ENCODE peak calls at places on chromosomes 6 and 20, in six cellular contexts. One of them, this sample, is unnamed.

GRCh38 chr6:13907614-13908215 is 17.0 kb upstream of the RNF182 start:
- DNase-seq in endothelial cell: no peak
- DNase-seq in CD4-positive, alpha-beta T cell: no peak
- DNase-seq in mesothelial cell of epicardium: no peak
- DNase-seq in adrenal gland: no peak
- DNase-seq in type B pancreatic cell: no peak
- DNase-seq in this sample: no peak

GRCh38 chr6:136967874-136968752 is 46.0 kb downstream of the SLC35D3 start:
- DNase-seq in endothelial cell: peak; percentile 72
- DNase-seq in CD4-positive, alpha-beta T cell: peak; percentile 46
- DNase-seq in mesothelial cell of epicardium: peak; percentile 65
- DNase-seq in adrenal gland: peak; percentile 80
- DNase-seq in type B pancreatic cell: no peak
- DNase-seq in this sample: peak; percentile 51

GRCh38 chr6:2656460-2657064 is 94.2 kb downstream of the MYLK4 start:
- DNase-seq in endothelial cell: no peak
- DNase-seq in CD4-positive, alpha-beta T cell: no peak
- DNase-seq in mesothelial cell of epicardium: no peak
- DNase-seq in adrenal gland: no peak
- DNase-seq in type B pancreatic cell: no peak
- DNase-seq in this sample: no peak

GRCh38 chr20:62668441-62669027 is 26.2 kb downstream of the SLCO4A1 start:
- DNase-seq in endothelial cell: peak; percentile 86
- DNase-seq in CD4-positive, alpha-beta T cell: peak; percentile 28
- DNase-seq in mesothelial cell of epicardium: peak; percentile 85
- DNase-seq in adrenal gland: peak; percentile 82
- DNase-seq in type B pancreatic cell: no peak
- DNase-seq in this sample: peak; percentile 64

GRCh38 chr6:35088281-35089215 is 52.6 kb downstream of the TCP11 start:
- DNase-seq in endothelial cell: peak; percentile 2
- DNase-seq in CD4-positive, alpha-beta T cell: no peak
- DNase-seq in mesothelial cell of epicardium: peak; percentile 30
- DNase-seq in adrenal gland: no peak
- DNase-seq in type B pancreatic cell: peak; percentile 54
- DNase-seq in this sample: peak; percentile 6

GRCh38 chr20:6956056-6956455 is 188.6 kb downstream of the BMP2 start:
- DNase-seq in endothelial cell: no peak
- DNase-seq in CD4-positive, alpha-beta T cell: no peak
- DNase-seq in mesothelial cell of epicardium: no peak
- DNase-seq in adrenal gland: no peak
- DNase-seq in type B pancreatic cell: no peak
- DNase-seq in this sample: no peak

GRCh38 chr20:39661833-39662232 is 699.7 kb downstream of the DHX35 start:
- DNase-seq in endothelial cell: no peak
- DNase-seq in CD4-positive, alpha-beta T cell: no peak
- DNase-seq in mesothelial cell of epicardium: no peak
- DNase-seq in adrenal gland: no peak
- DNase-seq in type B pancreatic cell: no peak
- DNase-seq in this sample: no peak

GRCh38 chr6:29943053-29943966 is 978 bp downstream of the HLA-A start:
- DNase-seq in endothelial cell: no peak
- DNase-seq in CD4-positive, alpha-beta T cell: peak; percentile 29
- DNase-seq in mesothelial cell of epicardium: no peak
- DNase-seq in adrenal gland: no peak
- DNase-seq in type B pancreatic cell: no peak
- DNase-seq in this sample: no peak

GRCh38 chr20:23637282-23638221 is at the start of gene CST3:
- DNase-seq in endothelial cell: peak; percentile 68
- DNase-seq in CD4-positive, alpha-beta T cell: no peak
- DNase-seq in mesothelial cell of epicardium: peak; percentile 77
- DNase-seq in adrenal gland: peak; percentile 91
- DNase-seq in type B pancreatic cell: peak; percentile 85
- DNase-seq in this sample: peak; percentile 59

GRCh38 chr6:26196846-26197683 is 109.8 kb downstream of the HFE start:
- DNase-seq in endothelial cell: peak; percentile 59
- DNase-seq in CD4-positive, alpha-beta T cell: peak; percentile 80
- DNase-seq in mesothelial cell of epicardium: peak; percentile 73
- DNase-seq in adrenal gland: peak; percentile 90
- DNase-seq in type B pancreatic cell: peak; percentile 76
- DNase-seq in this sample: no peak

GRCh38 chr20:38377039-38377715 is 30.9 kb downstream of the LBP start:
- DNase-seq in endothelial cell: no peak
- DNase-seq in CD4-positive, alpha-beta T cell: no peak
- DNase-seq in mesothelial cell of epicardium: no peak
- DNase-seq in adrenal gland: no peak
- DNase-seq in type B pancreatic cell: no peak
- DNase-seq in this sample: no peak

GRCh38 chr6:90658497-90658896 is 71.6 kb upstream of the MAP3K7 start:
- DNase-seq in endothelial cell: no peak
- DNase-seq in CD4-positive, alpha-beta T cell: no peak
- DNase-seq in mesothelial cell of epicardium: no peak
- DNase-seq in adrenal gland: no peak
- DNase-seq in type B pancreatic cell: no peak
- DNase-seq in this sample: no peak

GRCh38 chr20:49259284-49259683 is 18.6 kb downstream of the ZNFX1 start:
- DNase-seq in endothelial cell: no peak
- DNase-seq in CD4-positive, alpha-beta T cell: no peak
- DNase-seq in mesothelial cell of epicardium: no peak
- DNase-seq in adrenal gland: no peak
- DNase-seq in type B pancreatic cell: no peak
- DNase-seq in this sample: no peak

GRCh38 chr6:90072501-90072900 is 178.2 kb downstream of the GJA10 start:
- DNase-seq in endothelial cell: no peak
- DNase-seq in CD4-positive, alpha-beta T cell: no peak
- DNase-seq in mesothelial cell of epicardium: no peak
- DNase-seq in adrenal gland: no peak
- DNase-seq in type B pancreatic cell: no peak
- DNase-seq in this sample: no peak

GRCh38 chr6:128370072-128370471 is 150.3 kb downstream of the PTPRK start:
- DNase-seq in endothelial cell: no peak
- DNase-seq in CD4-positive, alpha-beta T cell: no peak
- DNase-seq in mesothelial cell of epicardium: no peak
- DNase-seq in adrenal gland: no peak
- DNase-seq in type B pancreatic cell: no peak
- DNase-seq in this sample: no peak

GRCh38 chr6:43455034-43455747 is at the start of gene DLK2:
- DNase-seq in endothelial cell: peak; percentile 24
- DNase-seq in CD4-positive, alpha-beta T cell: peak; percentile 13
- DNase-seq in mesothelial cell of epicardium: peak; percentile 50
- DNase-seq in adrenal gland: no peak
- DNase-seq in type B pancreatic cell: no peak
- DNase-seq in this sample: no peak

GRCh38 chr6:125850361-125850760 is 59.6 kb downstream of the NCOA7 start:
- DNase-seq in endothelial cell: no peak
- DNase-seq in CD4-positive, alpha-beta T cell: no peak
- DNase-seq in mesothelial cell of epicardium: no peak
- DNase-seq in adrenal gland: no peak
- DNase-seq in type B pancreatic cell: no peak
- DNase-seq in this sample: no peak

GRCh38 chr6:34583461-34583860 is 27.3 kb upstream of the SPDEF start:
- DNase-seq in endothelial cell: no peak
- DNase-seq in CD4-positive, alpha-beta T cell: no peak
- DNase-seq in mesothelial cell of epicardium: no peak
- DNase-seq in adrenal gland: no peak
- DNase-seq in type B pancreatic cell: no peak
- DNase-seq in this sample: no peak

GRCh38 chr6:12275084-12275483 is 15.1 kb upstream of the EDN1 start:
- DNase-seq in endothelial cell: no peak
- DNase-seq in CD4-positive, alpha-beta T cell: no peak
- DNase-seq in mesothelial cell of epicardium: no peak
- DNase-seq in adrenal gland: no peak
- DNase-seq in type B pancreatic cell: no peak
- DNase-seq in this sample: no peak

GRCh38 chr20:1134355-1134754 is 16.0 kb downstream of the PSMF1 start:
- DNase-seq in endothelial cell: no peak
- DNase-seq in CD4-positive, alpha-beta T cell: no peak
- DNase-seq in mesothelial cell of epicardium: no peak
- DNase-seq in adrenal gland: no peak
- DNase-seq in type B pancreatic cell: no peak
- DNase-seq in this sample: no peak

GRCh38 chr6:43636312-43636667 is 650 bp downstream of the MAD2L1BP start:
- DNase-seq in endothelial cell: no peak
- DNase-seq in CD4-positive, alpha-beta T cell: peak; percentile 4
- DNase-seq in mesothelial cell of epicardium: no peak
- DNase-seq in adrenal gland: no peak
- DNase-seq in type B pancreatic cell: no peak
- DNase-seq in this sample: no peak

GRCh38 chr6:88380083-88380482 is 213.9 kb upstream of the CNR1 start:
- DNase-seq in endothelial cell: no peak
- DNase-seq in CD4-positive, alpha-beta T cell: no peak
- DNase-seq in mesothelial cell of epicardium: no peak
- DNase-seq in adrenal gland: peak; percentile 86
- DNase-seq in type B pancreatic cell: no peak
- DNase-seq in this sample: no peak

GRCh38 chr20:22389836-22390542 is 194.4 kb downstream of the FOXA2 start:
- DNase-seq in endothelial cell: no peak
- DNase-seq in CD4-positive, alpha-beta T cell: no peak
- DNase-seq in mesothelial cell of epicardium: no peak
- DNase-seq in adrenal gland: no peak
- DNase-seq in type B pancreatic cell: no peak
- DNase-seq in this sample: no peak

GRCh38 chr6:124798942-124799496 is 163.2 kb upstream of the RNF217 start:
- DNase-seq in endothelial cell: no peak
- DNase-seq in CD4-positive, alpha-beta T cell: no peak
- DNase-seq in mesothelial cell of epicardium: no peak
- DNase-seq in adrenal gland: no peak
- DNase-seq in type B pancreatic cell: no peak
- DNase-seq in this sample: no peak

GRCh38 chr6:124792386-124792785 is 169.9 kb upstream of the RNF217 start:
- DNase-seq in endothelial cell: no peak
- DNase-seq in CD4-positive, alpha-beta T cell: no peak
- DNase-seq in mesothelial cell of epicardium: no peak
- DNase-seq in adrenal gland: no peak
- DNase-seq in type B pancreatic cell: no peak
- DNase-seq in this sample: no peak

GRCh38 chr6:124799638-124800037 is 162.6 kb upstream of the RNF217 start:
- DNase-seq in endothelial cell: no peak
- DNase-seq in CD4-positive, alpha-beta T cell: no peak
- DNase-seq in mesothelial cell of epicardium: no peak
- DNase-seq in adrenal gland: no peak
- DNase-seq in type B pancreatic cell: no peak
- DNase-seq in this sample: no peak

GRCh38 chr6:124793406-124793805 is 168.8 kb upstream of the RNF217 start:
- DNase-seq in endothelial cell: no peak
- DNase-seq in CD4-positive, alpha-beta T cell: no peak
- DNase-seq in mesothelial cell of epicardium: no peak
- DNase-seq in adrenal gland: no peak
- DNase-seq in type B pancreatic cell: no peak
- DNase-seq in this sample: no peak

GRCh38 chr6:124795879-124796838 is 166.1 kb upstream of the RNF217 start:
- DNase-seq in endothelial cell: peak; percentile 46
- DNase-seq in CD4-positive, alpha-beta T cell: no peak
- DNase-seq in mesothelial cell of epicardium: no peak
- DNase-seq in adrenal gland: peak; percentile 30
- DNase-seq in type B pancreatic cell: no peak
- DNase-seq in this sample: peak; percentile 26
- TF ChIP-seq CTCF in endothelial cell: peak; percentile 41
- TF ChIP-seq CTCF in CD4-positive, alpha-beta T cell: no peak
- TF ChIP-seq CTCF in mesothelial cell of epicardium: peak; percentile 31
- TF ChIP-seq CTCF in adrenal gland: peak; percentile 11
- TF ChIP-seq CTCF in type B pancreatic cell: peak; percentile 80
- TF ChIP-seq CTCF in this sample: peak; percentile 75

DNA sequence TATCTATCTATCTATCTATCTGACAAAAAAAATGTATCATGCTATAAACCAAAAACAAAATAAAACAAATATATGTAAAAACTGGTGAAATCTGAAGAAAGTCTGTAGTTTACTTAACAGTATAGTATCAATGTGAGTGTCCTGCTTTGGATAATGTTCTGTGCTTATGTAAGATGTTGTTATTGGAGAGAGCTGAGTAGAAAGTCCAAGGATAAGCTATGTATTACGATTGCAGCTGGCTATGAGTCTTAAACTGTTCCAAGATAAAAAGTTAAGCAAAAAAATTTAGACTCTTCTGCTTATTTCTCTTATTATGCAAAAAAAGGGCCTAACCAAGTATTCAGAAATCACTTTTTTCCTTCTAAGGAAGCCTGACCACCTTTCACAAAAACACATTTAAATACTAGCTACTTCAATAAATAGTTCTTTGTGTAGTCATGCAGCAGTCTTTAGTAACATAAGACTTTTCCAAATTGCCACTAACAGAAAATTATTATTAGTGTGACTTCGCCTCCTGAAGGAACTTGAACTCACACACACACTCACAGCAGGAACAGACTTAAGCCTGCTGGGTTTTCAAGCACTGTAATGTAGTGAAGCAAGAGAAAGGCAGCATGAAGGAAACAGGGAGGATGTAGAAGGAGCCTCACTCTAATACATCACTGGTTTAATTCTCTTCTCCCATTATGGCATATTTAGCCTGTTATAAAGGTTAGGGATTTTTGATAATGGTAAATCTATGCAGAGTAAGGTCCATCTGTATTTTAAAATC is 265.8 kb upstream of the GJE1 start:
- DNase-seq in endothelial cell: no peak
- DNase-seq in CD4-positive, alpha-beta T cell: no peak
- DNase-seq in mesothelial cell of epicardium: no peak
- DNase-seq in adrenal gland: no peak
- DNase-seq in type B pancreatic cell: no peak
- DNase-seq in this sample: no peak
- TF ChIP-seq CTCF in endothelial cell: no peak
- TF ChIP-seq CTCF in CD4-positive, alpha-beta T cell: no peak
- TF ChIP-seq CTCF in mesothelial cell of epicardium: no peak
- TF ChIP-seq CTCF in adrenal gland: no peak
- TF ChIP-seq CTCF in type B pancreatic cell: no peak
- TF ChIP-seq CTCF in this sample: no peak

GRCh38 chr6:160222491-160222890 is 36.1 kb downstream of the SLC22A2 start:
- DNase-seq in endothelial cell: no peak
- DNase-seq in CD4-positive, alpha-beta T cell: no peak
- DNase-seq in mesothelial cell of epicardium: no peak
- DNase-seq in adrenal gland: no peak
- DNase-seq in type B pancreatic cell: no peak
- DNase-seq in this sample: no peak

GRCh38 chr6:160221918-160222317 is 36.7 kb downstream of the SLC22A2 start:
- DNase-seq in endothelial cell: no peak
- DNase-seq in CD4-positive, alpha-beta T cell: no peak
- DNase-seq in mesothelial cell of epicardium: no peak
- DNase-seq in adrenal gland: no peak
- DNase-seq in type B pancreatic cell: no peak
- DNase-seq in this sample: no peak

GRCh38 chr6:160217863-160218262 is 40.8 kb downstream of the SLC22A2 start:
- DNase-seq in endothelial cell: no peak
- DNase-seq in CD4-positive, alpha-beta T cell: no peak
- DNase-seq in mesothelial cell of epicardium: no peak
- DNase-seq in adrenal gland: no peak
- DNase-seq in type B pancreatic cell: no peak
- DNase-seq in this sample: no peak

GRCh38 chr6:160224599-160225237 is 33.9 kb downstream of the SLC22A2 start:
- DNase-seq in endothelial cell: no peak
- DNase-seq in CD4-positive, alpha-beta T cell: no peak
- DNase-seq in mesothelial cell of epicardium: no peak
- DNase-seq in adrenal gland: no peak
- DNase-seq in type B pancreatic cell: no peak
- DNase-seq in this sample: no peak

GRCh38 chr6:160221423-160221822 is 37.2 kb downstream of the SLC22A2 start:
- DNase-seq in endothelial cell: no peak
- DNase-seq in CD4-positive, alpha-beta T cell: no peak
- DNase-seq in mesothelial cell of epicardium: no peak
- DNase-seq in adrenal gland: no peak
- DNase-seq in type B pancreatic cell: no peak
- DNase-seq in this sample: no peak
- TF ChIP-seq CTCF in endothelial cell: no peak
- TF ChIP-seq CTCF in CD4-positive, alpha-beta T cell: no peak
- TF ChIP-seq CTCF in mesothelial cell of epicardium: no peak
- TF ChIP-seq CTCF in adrenal gland: no peak
- TF ChIP-seq CTCF in type B pancreatic cell: no peak
- TF ChIP-seq CTCF in this sample: no peak

GRCh38 chr20:33076662-33077398 is 2.6 kb upstream of the BPIFB4 start:
- DNase-seq in endothelial cell: peak; percentile 28
- DNase-seq in CD4-positive, alpha-beta T cell: no peak
- DNase-seq in mesothelial cell of epicardium: no peak
- DNase-seq in adrenal gland: no peak
- DNase-seq in type B pancreatic cell: no peak
- DNase-seq in this sample: no peak
- TF ChIP-seq CTCF in endothelial cell: peak; percentile 20
- TF ChIP-seq CTCF in CD4-positive, alpha-beta T cell: no peak
- TF ChIP-seq CTCF in mesothelial cell of epicardium: no peak
- TF ChIP-seq CTCF in adrenal gland: no peak
- TF ChIP-seq CTCF in type B pancreatic cell: no peak
- TF ChIP-seq CTCF in this sample: peak; percentile 33